ENCODE peak calls at places on chromosomes 6 and 20, in five cellular contexts. T, E, R, V and W are unnamed samples.

GRCh38 chr6:124881898-124882579 is 80.2 kb upstream of the RNF217 start:
- DNase-seq in T (no peak), E (peak), R (peak), V (no peak), W (peak)

GRCh38 chr20:24093666-24094065 is 105.1 kb upstream of the GGTLC1 start:
- DNase-seq in T (no peak), E (no peak), R (no peak), V (no peak), W (no peak)

GRCh38 chr6:17004269-17004668 is 97.6 kb upstream of the STMND1 start:
- DNase-seq in T (no peak), E (no peak), R (no peak), V (no peak), W (no peak)

GRCh38 chr6:34196833-34197195 is 39.9 kb upstream of the HMGA1 start:
- DNase-seq in T (no peak), E (no peak), R (peak), V (no peak), W (no peak)

GRCh38 chr6:72031471-72031870 is 145.1 kb downstream of the RIMS1 start:
- DNase-seq in T (no peak), E (peak), R (no peak), V (no peak), W (no peak)

GRCh38 chr6:168368063-168368835 is 48.7 kb upstream of the DACT2 start:
- DNase-seq in T (no peak), E (no peak), R (no peak), V (no peak), W (no peak)

GRCh38 chr20:2519115-2519815 is 10.6 kb upstream of the ZNF343 start:
- DNase-seq in T (no peak), E (peak), R (no peak), V (no peak), W (no peak)

GRCh38 chr20:42978184-42978974 is 211.3 kb downstream of the PTPRT start:
- DNase-seq in T (no peak), E (no peak), R (no peak), V (no peak), W (no peak)

GRCh38 chr6:63355632-63356031 is 35.8 kb upstream of the LGSN start:
- DNase-seq in T (no peak), E (no peak), R (no peak), V (no peak), W (no peak)

GRCh38 chr20:32965115-32965514 is 39.1 kb downstream of the SUN5 start:
- DNase-seq in T (no peak), E (no peak), R (no peak), V (peak), W (no peak)

GRCh38 chr20:63156221-63156671 is 59.7 kb downstream of the YTHDF1 start:
- DNase-seq in T (no peak), E (no peak), R (no peak), V (no peak), W (no peak)

GRCh38 chr6:52995913-52996685 is 1.0 kb upstream of the GSTA4 start:
- DNase-seq in T (peak), E (peak), R (peak), V (no peak), W (peak)

GRCh38 chr20:2520617-2521016 is 11.9 kb upstream of the ZNF343 start:
- DNase-seq in T (no peak), E (no peak), R (no peak), V (no peak), W (no peak)

GRCh38 chr6:119856136-119856535 is 506.6 kb upstream of the MAN1A1 start:
- DNase-seq in T (no peak), E (no peak), R (no peak), V (no peak), W (no peak)

GRCh38 chr20:43372051-43372450 is 85.6 kb upstream of the SRSF6 start:
- DNase-seq in T (no peak), E (no peak), R (no peak), V (no peak), W (no peak)

GRCh38 chr6:4388675-4389074 is 253.3 kb upstream of the ECI2 start:
- DNase-seq in T (no peak), E (peak), R (peak), V (no peak), W (peak)

GRCh38 chr6:169530762-169531143 is 171.1 kb downstream of the WDR27 start:
- DNase-seq in T (no peak), E (no peak), R (no peak), V (no peak), W (peak)

GRCh38 chr6:72783667-72784066 is 161.8 kb downstream of the KCNQ5 start:
- DNase-seq in T (no peak), E (peak), R (no peak), V (no peak), W (no peak)

GRCh38 chr6:68633654-68634502 is 1.2 kb upstream of the ADGRB3 start:
- DNase-seq in T (no peak), E (no peak), R (no peak), V (no peak), W (no peak)

GRCh38 chr6:27830212-27830664 is 82.0 kb downstream of the OR2B2 start:
- DNase-seq in T (no peak), E (no peak), R (peak), V (no peak), W (no peak)

GRCh38 chr20:17806739-17807441 is 107.1 kb downstream of the BANF2 start:
- DNase-seq in T (no peak), E (peak), R (no peak), V (no peak), W (no peak)

GRCh38 chr6:11025911-11026635 is 18.0 kb downstream of the ELOVL2 start:
- DNase-seq in T (no peak), E (no peak), R (no peak), V (no peak), W (no peak)

GRCh38 chr6:168214586-168215104 is 104.9 kb downstream of the DACT2 start:
- DNase-seq in T (no peak), E (no peak), R (no peak), V (no peak), W (no peak)

GRCh38 chr6:67030861-67031260 is 1323.8 kb upstream of the EYS start:
- DNase-seq in T (no peak), E (no peak), R (no peak), V (no peak), W (no peak)

GRCh38 chr6:53290547-53291510 is 57.9 kb downstream of the ELOVL5 start:
- DNase-seq in T (no peak), E (no peak), R (no peak), V (no peak), W (no peak)

GRCh38 chr20:3927486-3928291 is 38.5 kb downstream of the PANK2 start:
- DNase-seq in T (no peak), E (no peak), R (no peak), V (peak), W (no peak)

GRCh38 chr6:166929534-166930189 is 26.7 kb downstream of the RNASET2 start:
- DNase-seq in T (no peak), E (no peak), R (no peak), V (no peak), W (peak)

GRCh38 chr6:159104163-159104885 is 59.5 kb upstream of the TAGAP start:
- DNase-seq in T (no peak), E (peak), R (peak), V (peak), W (peak)

GRCh38 chr6:82917346-82918064 is 148.1 kb downstream of the UBE3D start:
- DNase-seq in T (no peak), E (no peak), R (no peak), V (no peak), W (peak)

GRCh38 chr6:5359413-5359812 is 98.1 kb downstream of the FARS2 start:
- DNase-seq in T (no peak), E (no peak), R (no peak), V (no peak), W (no peak)

GRCh38 chr6:154230390-154230789 is 126.2 kb downstream of the IPCEF1 start:
- DNase-seq in T (no peak), E (no peak), R (no peak), V (no peak), W (no peak)

GRCh38 chr20:47998736-47999135 is 213.5 kb upstream of the SULF2 start:
- DNase-seq in T (no peak), E (no peak), R (no peak), V (no peak), W (peak)